ENCODE peak calls at places on chromosomes 3 and 15, in six cellular contexts. One of them, this sample, is unnamed.

GRCh38 chr15:85973584-85974347 is 105.9 kb upstream of the AGBL1 start:
- DNase-seq in adrenal gland: no peak
- DNase-seq in cardiac fibroblast: no peak
- DNase-seq in Panc1: no peak
- DNase-seq in small intestine: no peak
- DNase-seq in lower lobe of right lung: no peak
- DNase-seq in this sample: no peak

GRCh38 chr15:28913171-28913765 is 27.5 kb downstream of the APBA2 start:
- DNase-seq in adrenal gland: no peak
- DNase-seq in cardiac fibroblast: no peak
- DNase-seq in Panc1: no peak
- DNase-seq in small intestine: no peak
- DNase-seq in lower lobe of right lung: peak; percentile 34
- DNase-seq in this sample: no peak

GRCh38 chr3:53163459-53164387 is 2.7 kb downstream of the PRKCD start:
- DNase-seq in adrenal gland: no peak
- DNase-seq in cardiac fibroblast: peak; percentile 19
- DNase-seq in Panc1: no peak
- DNase-seq in small intestine: no peak
- DNase-seq in lower lobe of right lung: no peak
- DNase-seq in this sample: no peak

GRCh38 chr3:154971771-154972326 is 108.3 kb upstream of the MME start:
- DNase-seq in adrenal gland: no peak
- DNase-seq in cardiac fibroblast: peak; percentile 79
- DNase-seq in Panc1: no peak
- DNase-seq in small intestine: no peak
- DNase-seq in lower lobe of right lung: no peak
- DNase-seq in this sample: no peak

GRCh38 chr3:41050149-41050548 is 149.2 kb upstream of the CTNNB1 start:
- DNase-seq in adrenal gland: no peak
- DNase-seq in cardiac fibroblast: no peak
- DNase-seq in Panc1: no peak
- DNase-seq in small intestine: peak; percentile 18
- DNase-seq in lower lobe of right lung: no peak
- DNase-seq in this sample: no peak

GRCh38 chr3:131591394-131591990 is 88.7 kb upstream of the MRPL3 start:
- DNase-seq in adrenal gland: peak; percentile 25
- DNase-seq in cardiac fibroblast: peak; percentile 56
- DNase-seq in Panc1: no peak
- DNase-seq in small intestine: no peak
- DNase-seq in lower lobe of right lung: no peak
- DNase-seq in this sample: no peak

GRCh38 chr15:99120050-99120777 is 15.3 kb downstream of the SYNM start:
- DNase-seq in adrenal gland: no peak
- DNase-seq in cardiac fibroblast: peak; percentile 15
- DNase-seq in Panc1: no peak
- DNase-seq in small intestine: no peak
- DNase-seq in lower lobe of right lung: peak; percentile 22
- DNase-seq in this sample: no peak

GRCh38 chr15:76973362-76973743 is 21.6 kb upstream of the PSTPIP1 start:
- DNase-seq in adrenal gland: no peak
- DNase-seq in cardiac fibroblast: peak; percentile 74
- DNase-seq in Panc1: peak; percentile 15
- DNase-seq in small intestine: no peak
- DNase-seq in lower lobe of right lung: peak; percentile 60
- DNase-seq in this sample: no peak

GRCh38 chr3:187684880-187685279 is 14.7 kb upstream of the SST start:
- DNase-seq in adrenal gland: no peak
- DNase-seq in cardiac fibroblast: peak; percentile 33
- DNase-seq in Panc1: no peak
- DNase-seq in small intestine: no peak
- DNase-seq in lower lobe of right lung: no peak
- DNase-seq in this sample: no peak

GRCh38 chr15:99911824-99912223 is 178.6 kb upstream of the LYSMD4 start:
- DNase-seq in adrenal gland: no peak
- DNase-seq in cardiac fibroblast: peak; percentile 72
- DNase-seq in Panc1: no peak
- DNase-seq in small intestine: no peak
- DNase-seq in lower lobe of right lung: no peak
- DNase-seq in this sample: no peak

GRCh38 chr15:25175789-25176615 is 221.2 kb downstream of the SNRPN start:
- DNase-seq in adrenal gland: peak; percentile 9
- DNase-seq in cardiac fibroblast: no peak
- DNase-seq in Panc1: no peak
- DNase-seq in small intestine: no peak
- DNase-seq in lower lobe of right lung: peak; percentile 24
- DNase-seq in this sample: no peak

GRCh38 chr15:64583519-64583918 is 123.1 kb downstream of the ZNF609 start:
- DNase-seq in adrenal gland: no peak
- DNase-seq in cardiac fibroblast: no peak
- DNase-seq in Panc1: no peak
- DNase-seq in small intestine: no peak
- DNase-seq in lower lobe of right lung: no peak
- DNase-seq in this sample: no peak

GRCh38 chr3:15291589-15292541 is 40.5 kb downstream of the SH3BP5 start:
- DNase-seq in adrenal gland: no peak
- DNase-seq in cardiac fibroblast: peak; percentile 53
- DNase-seq in Panc1: no peak
- DNase-seq in small intestine: peak; percentile 44
- DNase-seq in lower lobe of right lung: no peak
- DNase-seq in this sample: no peak

GRCh38 chr3:9102240-9102841 is 139.1 kb upstream of the RAD18 start:
- DNase-seq in adrenal gland: no peak
- DNase-seq in cardiac fibroblast: no peak
- DNase-seq in Panc1: no peak
- DNase-seq in small intestine: no peak
- DNase-seq in lower lobe of right lung: no peak
- DNase-seq in this sample: no peak

GRCh38 chr3:185153170-185153733 is 392 bp upstream of the C3orf70 start:
- DNase-seq in adrenal gland: peak; percentile 23
- DNase-seq in cardiac fibroblast: no peak
- DNase-seq in Panc1: no peak
- DNase-seq in small intestine: peak; percentile 20
- DNase-seq in lower lobe of right lung: no peak
- DNase-seq in this sample: no peak

GRCh38 chr3:10447527-10448260 is 57.7 kb downstream of the ATP2B2 start:
- DNase-seq in adrenal gland: no peak
- DNase-seq in cardiac fibroblast: no peak
- DNase-seq in Panc1: no peak
- DNase-seq in small intestine: no peak
- DNase-seq in lower lobe of right lung: no peak
- DNase-seq in this sample: no peak

DNA sequence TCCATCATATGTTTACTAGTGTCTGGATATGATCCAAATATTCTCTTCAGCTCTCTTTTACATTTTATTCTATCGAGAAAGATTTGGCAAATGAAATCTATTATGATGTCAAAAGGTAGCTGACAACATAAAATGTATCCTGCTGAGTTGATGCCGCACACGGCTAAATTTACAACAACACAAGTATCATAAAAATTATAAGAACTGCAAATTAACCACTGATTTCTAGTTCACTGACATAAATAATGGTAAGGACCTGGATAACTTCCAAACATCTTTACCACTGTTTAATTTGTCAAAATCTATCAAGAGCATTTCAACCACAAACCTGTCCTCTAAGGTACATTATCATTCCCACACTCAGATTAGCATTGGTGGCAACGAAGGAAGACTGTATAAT is 244.5 kb downstream of the FOXP1 start:
- DNase-seq in adrenal gland: no peak
- DNase-seq in cardiac fibroblast: no peak
- DNase-seq in Panc1: no peak
- DNase-seq in small intestine: no peak
- DNase-seq in lower lobe of right lung: no peak
- DNase-seq in this sample: no peak
- H3K4me3 ChIP-seq in adrenal gland: no peak overlapping the region
- H3K4me3 ChIP-seq in cardiac fibroblast: no peak overlapping the region
- H3K4me3 ChIP-seq in Panc1: no peak overlapping the region
- H3K4me3 ChIP-seq in small intestine: no peak overlapping the region
- H3K4me3 ChIP-seq in lower lobe of right lung: no peak overlapping the region
- H3K4me3 ChIP-seq in this sample: no peak overlapping the region

DNA sequence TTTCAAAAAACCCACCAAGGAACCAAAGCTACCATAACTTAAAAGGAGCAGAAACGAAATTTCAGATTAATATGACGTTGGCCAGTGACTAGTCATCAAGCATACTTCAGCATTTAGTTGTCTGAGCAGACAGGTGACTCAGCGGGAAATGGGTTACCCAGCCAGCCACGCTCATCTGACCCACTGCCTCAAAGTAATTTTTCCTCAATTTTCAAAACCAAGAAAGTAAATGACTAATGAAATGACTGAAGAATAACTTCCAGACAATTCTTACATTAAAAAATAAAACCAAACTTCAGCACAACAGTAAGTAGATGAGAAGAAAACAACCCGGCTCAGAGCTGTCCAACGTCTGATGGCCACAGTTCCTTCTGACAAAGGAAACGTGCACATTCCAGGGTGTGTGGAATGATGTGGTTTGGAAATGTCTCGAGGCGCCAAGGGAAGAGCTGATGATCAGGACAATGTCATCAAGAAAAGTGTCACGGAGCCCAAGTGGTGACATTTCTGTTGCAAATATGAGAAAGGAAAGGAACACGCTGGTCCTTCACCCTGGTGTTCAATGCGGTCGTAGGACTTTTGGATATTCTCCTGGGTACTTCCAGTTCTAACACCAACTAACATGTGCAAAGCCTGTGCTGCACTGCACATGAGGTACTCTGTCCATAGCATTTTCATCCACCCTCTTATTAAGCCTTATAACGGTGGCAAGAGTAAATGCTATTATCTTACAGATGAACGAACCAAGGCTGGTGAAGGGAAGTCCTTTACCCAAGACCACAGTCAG is 79.1 kb downstream of the FOXP1 start:
- DNase-seq in adrenal gland: no peak
- DNase-seq in cardiac fibroblast: peak; percentile 69
- DNase-seq in Panc1: no peak
- DNase-seq in small intestine: no peak
- DNase-seq in lower lobe of right lung: no peak
- DNase-seq in this sample: no peak
- H3K4me3 ChIP-seq in adrenal gland: no peak overlapping the region
- H3K4me3 ChIP-seq in cardiac fibroblast: peak overlapping the region; percentile 27
- H3K4me3 ChIP-seq in Panc1: no peak overlapping the region
- H3K4me3 ChIP-seq in small intestine: no peak overlapping the region
- H3K4me3 ChIP-seq in lower lobe of right lung: no peak overlapping the region
- H3K4me3 ChIP-seq in this sample: no peak overlapping the region

GRCh38 chr15:26890451-26890850 is 23.6 kb downstream of the GABRA5 start:
- DNase-seq in adrenal gland: no peak
- DNase-seq in cardiac fibroblast: no peak
- DNase-seq in Panc1: no peak
- DNase-seq in small intestine: no peak
- DNase-seq in lower lobe of right lung: no peak
- DNase-seq in this sample: no peak

GRCh38 chr15:26892678-26893077 is 25.8 kb downstream of the GABRA5 start:
- DNase-seq in adrenal gland: no peak
- DNase-seq in cardiac fibroblast: no peak
- DNase-seq in Panc1: no peak
- DNase-seq in small intestine: no peak
- DNase-seq in lower lobe of right lung: no peak
- DNase-seq in this sample: no peak

GRCh38 chr15:26892119-26892518 is 25.3 kb downstream of the GABRA5 start:
- DNase-seq in adrenal gland: no peak
- DNase-seq in cardiac fibroblast: no peak
- DNase-seq in Panc1: no peak
- DNase-seq in small intestine: no peak
- DNase-seq in lower lobe of right lung: no peak
- DNase-seq in this sample: no peak

GRCh38 chr15:26890988-26891387 is 24.1 kb downstream of the GABRA5 start:
- DNase-seq in adrenal gland: no peak
- DNase-seq in cardiac fibroblast: no peak
- DNase-seq in Panc1: no peak
- DNase-seq in small intestine: no peak
- DNase-seq in lower lobe of right lung: no peak
- DNase-seq in this sample: no peak

DNA sequence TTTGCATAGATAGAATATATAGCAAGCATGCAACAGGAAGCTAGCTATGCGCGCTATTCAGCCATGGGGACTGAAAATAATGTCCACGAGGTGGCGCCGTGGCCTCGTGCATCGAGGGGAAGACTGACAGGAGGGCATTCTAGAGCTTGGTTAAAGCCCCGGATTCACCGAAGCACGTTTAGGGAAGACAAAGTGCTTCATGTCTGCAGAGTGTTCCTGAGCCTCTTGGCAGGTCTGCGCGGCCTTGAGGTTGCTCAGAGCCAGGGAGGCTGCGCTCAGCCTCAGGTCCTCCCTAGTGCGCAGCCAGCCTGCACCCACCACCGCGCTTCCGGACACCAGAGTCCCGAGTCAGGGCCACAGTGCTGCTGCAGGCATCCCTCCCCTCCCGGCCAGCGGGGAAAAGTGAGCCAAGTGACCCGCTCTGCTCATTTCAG is 24.6 kb downstream of the GABRA5 start:
- DNase-seq in adrenal gland: peak; percentile 64
- DNase-seq in cardiac fibroblast: peak; percentile 53
- DNase-seq in Panc1: peak; percentile 5
- DNase-seq in small intestine: peak; percentile 36
- DNase-seq in lower lobe of right lung: no peak
- DNase-seq in this sample: peak; percentile 53
- H3K4me3 ChIP-seq in adrenal gland: no peak overlapping the region
- H3K4me3 ChIP-seq in cardiac fibroblast: peak overlapping the region; percentile 12
- H3K4me3 ChIP-seq in Panc1: no peak overlapping the region
- H3K4me3 ChIP-seq in small intestine: no peak overlapping the region
- H3K4me3 ChIP-seq in lower lobe of right lung: peak overlapping the region; percentile 28
- H3K4me3 ChIP-seq in this sample: no peak overlapping the region

GRCh38 chr3:152205097-152205593 is 63.6 kb upstream of the MBNL1 start:
- DNase-seq in adrenal gland: no peak
- DNase-seq in cardiac fibroblast: no peak
- DNase-seq in Panc1: no peak
- DNase-seq in small intestine: no peak
- DNase-seq in lower lobe of right lung: no peak
- DNase-seq in this sample: no peak

GRCh38 chr3:152206243-152206642 is 62.5 kb upstream of the MBNL1 start:
- DNase-seq in adrenal gland: no peak
- DNase-seq in cardiac fibroblast: no peak
- DNase-seq in Panc1: no peak
- DNase-seq in small intestine: peak; percentile 72
- DNase-seq in lower lobe of right lung: no peak
- DNase-seq in this sample: no peak

GRCh38 chr3:152203677-152204076 is 65.1 kb upstream of the MBNL1 start:
- DNase-seq in adrenal gland: no peak
- DNase-seq in cardiac fibroblast: peak; percentile 48
- DNase-seq in Panc1: no peak
- DNase-seq in small intestine: no peak
- DNase-seq in lower lobe of right lung: no peak
- DNase-seq in this sample: no peak

GRCh38 chr3:152202976-152203626 is 65.6 kb upstream of the MBNL1 start:
- DNase-seq in adrenal gland: no peak
- DNase-seq in cardiac fibroblast: peak; percentile 25
- DNase-seq in Panc1: no peak
- DNase-seq in small intestine: peak; percentile 82
- DNase-seq in lower lobe of right lung: no peak
- DNase-seq in this sample: no peak

DNA sequence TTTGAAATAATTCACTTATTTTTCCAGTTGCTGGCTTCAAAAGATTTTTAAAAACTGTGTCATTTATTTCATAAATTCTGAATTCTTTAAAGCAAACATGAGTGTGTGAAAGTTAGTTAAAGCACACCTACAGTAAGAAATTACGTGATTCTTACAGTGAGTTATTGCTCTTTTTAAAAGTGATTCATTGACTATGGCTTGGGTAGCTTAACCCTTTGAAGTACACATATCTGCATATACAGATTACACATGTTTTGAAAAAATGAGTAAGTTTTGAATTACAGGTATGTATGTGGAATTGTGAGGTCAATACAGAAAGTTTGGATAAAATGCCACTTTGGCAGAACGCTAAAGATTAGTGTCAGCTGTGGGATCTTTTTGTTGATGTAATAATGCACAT is 64.5 kb upstream of the MBNL1 start:
- DNase-seq in adrenal gland: no peak
- DNase-seq in cardiac fibroblast: no peak
- DNase-seq in Panc1: no peak
- DNase-seq in small intestine: no peak
- DNase-seq in lower lobe of right lung: no peak
- DNase-seq in this sample: no peak
- H3K4me3 ChIP-seq in adrenal gland: no peak overlapping the region
- H3K4me3 ChIP-seq in cardiac fibroblast: no peak overlapping the region
- H3K4me3 ChIP-seq in Panc1: no peak overlapping the region
- H3K4me3 ChIP-seq in small intestine: no peak overlapping the region
- H3K4me3 ChIP-seq in lower lobe of right lung: peak overlapping the region; percentile 41
- H3K4me3 ChIP-seq in this sample: peak overlapping the region; percentile 3